ENCODE peak calls at places on chromosomes 1 and 21, in five cellular contexts. Y is adipocyte, H is fibroblast of pulmonary artery, R is cardiac fibroblast, K is cardiac muscle cell. I is an unnamed sample.
A peak's percentile ranks its signal among the peaks of the same experiment; 100 is the strongest.

GRCh38 chr21:45224189-45224938 is 63.3 kb downstream of the POFUT2 start:
- DNase-seq in Y (no peak), K (no peak), R (peak; percentile 18), H (no peak), I (no peak)

GRCh38 chr1:74748962-74749361 is 16.0 kb downstream of the TYW3 start:
- DNase-seq in K (no peak), R (no peak), H (no peak), Y (no peak), I (no peak)

GRCh38 chr1:11407301-11407994 is 71.5 kb upstream of the DISP3 start:
- DNase-seq in Y (no peak), K (no peak), R (no peak), H (no peak), I (no peak)

GRCh38 chr1:11216074-11216473 is 26.9 kb downstream of the ANGPTL7 start:
- DNase-seq in R (no peak), Y (no peak), H (no peak), K (no peak), I (no peak)

GRCh38 chr1:163877016-163877415 is 555.3 kb downstream of the NUF2 start:
- DNase-seq in H (no peak), K (no peak), Y (peak; percentile 78), R (no peak), I (peak; percentile 41)

GRCh38 chr1:116268211-116268610 is 104.8 kb upstream of the ATP1A1 start:
- DNase-seq in H (peak; percentile 16), K (peak; percentile 37), R (peak; percentile 10), Y (peak; percentile 27), I (peak; percentile 26)

GRCh38 chr1:175182347-175182746 is 10.2 kb downstream of the KIAA0040 start:
- DNase-seq in H (no peak), R (no peak), K (no peak), Y (no peak), I (no peak)

GRCh38 chr1:227901239-227901905 is 46.4 kb downstream of the WNT9A start:
- DNase-seq in H (no peak), K (no peak), R (no peak), Y (no peak), I (no peak)

GRCh38 chr1:206510371-206510770 is 3.0 kb downstream of the RASSF5 start:
- DNase-seq in H (no peak), K (no peak), R (no peak), Y (no peak), I (no peak)

GRCh38 chr1:162977944-162978568 is 91.1 kb upstream of the RGS4 start:
- DNase-seq in K (no peak), R (no peak), H (no peak), Y (peak; percentile 54), I (peak; percentile 61)

GRCh38 chr1:224626042-224626441 is 9.9 kb downstream of the CNIH3 start:
- DNase-seq in H (peak; percentile 79), R (peak; percentile 75), K (peak; percentile 84), Y (peak; percentile 35), I (peak; percentile 87)

GRCh38 chr21:42799516-42799915 is 79.8 kb downstream of the WDR4 start:
- DNase-seq in H (no peak), Y (no peak), K (no peak), R (no peak), I (no peak)

GRCh38 chr1:110384581-110385321 is 6.1 kb downstream of the SLC16A4 start:
- DNase-seq in Y (no peak), H (no peak), K (no peak), R (no peak), I (no peak)

GRCh38 chr1:178371999-178372398 is 124.8 kb downstream of the CLEC20A start:
- DNase-seq in Y (peak; percentile 50), H (no peak), R (no peak), K (no peak), I (no peak)

GRCh38 chr1:234170067-234170466 is 203.2 kb upstream of the COA6 start:
- DNase-seq in K (no peak), Y (no peak), R (no peak), H (no peak), I (no peak)

GRCh38 chr1:47178020-47178419 is 11.8 kb downstream of the PDZK1IP1 start:
- DNase-seq in H (no peak), K (no peak), Y (no peak), R (no peak), I (no peak)

GRCh38 chr1:76257823-76258222 is 183.3 kb downstream of the ST6GALNAC3 start:
- DNase-seq in H (no peak), R (no peak), Y (no peak), K (no peak), I (no peak)

GRCh38 chr1:201752333-201752732 is 76.6 kb upstream of the IPO9 start:
- DNase-seq in R (no peak), H (no peak), K (no peak), Y (no peak), I (no peak)

GRCh38 chr1:17017435-17017834 is 5.7 kb upstream of the ATP13A2 start:
- DNase-seq in H (no peak), Y (no peak), K (no peak), R (no peak), I (no peak)

GRCh38 chr1:94063379-94063778 is 57.6 kb downstream of the ABCA4 start:
- DNase-seq in H (peak; percentile 84), Y (peak; percentile 54), R (peak; percentile 72), K (peak; percentile 88), I (peak; percentile 93)

GRCh38 chr21:17460094-17460493 is 52.7 kb upstream of the CXADR start:
- DNase-seq in Y (no peak), H (no peak), K (no peak), R (no peak), I (no peak)

GRCh38 chr1:42177551-42177981 is 13.0 kb upstream of the GUCA2A start:
- DNase-seq in Y (peak; percentile 57), K (peak; percentile 90), H (peak; percentile 84), R (peak; percentile 72), I (peak; percentile 79)

GRCh38 chr1:18775341-18775740 is 84.1 kb downstream of the TAS1R2 start:
- DNase-seq in Y (no peak), R (no peak), K (no peak), H (no peak), I (no peak)

GRCh38 chr21:15000076-15000475 is 64.7 kb downstream of the NRIP1 start:
- DNase-seq in H (peak; percentile 34), K (peak; percentile 60), Y (peak; percentile 62), R (peak; percentile 70), I (no peak)

GRCh38 chr1:17829579-17829978 is 74.4 kb downstream of the ACTL8 start:
- DNase-seq in K (no peak), R (no peak), Y (no peak), H (no peak), I (no peak)

GRCh38 chr1:58885998-58886397 is 102.2 kb upstream of the JUN start:
- DNase-seq in Y (no peak), H (no peak), R (peak; percentile 34), K (peak; percentile 42), I (no peak)

GRCh38 chr1:89545264-89546038 is 20.8 kb downstream of the LRRC8B start:
- DNase-seq in K (peak; percentile 72), H (peak; percentile 82), Y (peak; percentile 43), R (peak; percentile 60), I (no peak)

GRCh38 chr21:41783476-41784150 is 16.8 kb upstream of the RIPK4 start:
- DNase-seq in K (no peak), H (no peak), R (no peak), Y (peak; percentile 35), I (peak; percentile 70)

GRCh38 chr1:240091201-240091600 is 482 bp upstream of the FMN2 start:
- DNase-seq in R (no peak), H (no peak), K (no peak), Y (no peak), I (no peak)
- H3K4me3 ChIP-seq in R (peak overlapping the region; percentile 43), H (no peak overlapping the region), K (peak overlapping the region; percentile 48), Y (peak overlapping the region; percentile 84), I (peak overlapping the region; percentile 61)

GRCh38 chr1:28056129-28056925 is 32.1 kb downstream of the EYA3 start:
- DNase-seq in K (no peak), R (no peak), H (no peak), Y (no peak), I (no peak)

GRCh38 chr1:28062806-28063205 is 25.6 kb downstream of the EYA3 start:
- DNase-seq in Y (no peak), R (peak; percentile 80), H (peak; percentile 69), K (peak; percentile 56), I (peak; percentile 30)

GRCh38 chr1:28064064-28064463 is 24.3 kb downstream of the EYA3 start:
- DNase-seq in K (peak; percentile 52), R (peak; percentile 79), H (peak; percentile 56), Y (peak; percentile 83), I (peak; percentile 71)

GRCh38 chr1:28058168-28058567 is 30.2 kb downstream of the EYA3 start:
- DNase-seq in H (no peak), Y (no peak), K (no peak), R (no peak), I (no peak)

DNA sequence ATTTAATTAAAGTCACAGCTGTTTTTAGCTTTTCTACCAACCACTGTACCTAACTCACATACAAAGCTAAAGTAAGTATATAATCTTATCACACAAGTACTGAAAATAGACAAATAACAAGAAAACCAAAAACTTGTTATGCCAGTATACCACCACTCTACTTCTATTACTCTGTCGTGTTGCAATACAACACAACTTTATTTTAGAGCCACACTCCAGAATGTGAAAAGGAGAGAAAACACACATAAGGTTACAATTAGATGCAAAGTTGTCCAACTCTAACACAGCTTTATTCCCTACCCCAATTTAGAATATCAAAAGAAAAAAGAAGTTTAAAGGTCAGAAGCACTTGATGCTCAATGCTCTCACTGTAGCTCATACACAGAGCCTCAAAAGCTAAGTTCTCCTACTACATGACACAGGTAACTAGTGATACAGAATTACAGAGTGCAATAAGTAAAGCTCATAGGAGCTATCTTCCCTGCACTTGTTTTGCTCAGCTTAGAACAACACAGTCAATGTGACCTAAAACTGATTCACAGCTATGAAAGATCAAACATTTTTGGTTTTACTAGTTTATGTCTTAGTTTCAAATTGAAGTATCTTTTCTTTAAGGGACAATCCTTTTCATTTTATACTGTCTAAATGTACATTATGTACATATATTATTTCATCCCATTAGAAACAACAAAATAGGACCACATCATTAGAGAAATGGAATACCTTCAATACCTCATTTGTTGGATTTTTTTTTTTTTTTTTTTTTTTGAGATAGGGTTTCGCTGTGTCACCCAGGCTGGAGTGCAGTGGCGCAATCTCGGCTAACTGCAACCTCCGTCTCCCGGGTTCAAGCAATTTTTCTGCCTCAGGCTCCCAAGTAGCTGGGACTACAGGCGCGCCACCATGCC is 29.2 kb downstream of the EYA3 start:
- DNase-seq in R (no peak), H (no peak), Y (peak; percentile 36), K (no peak), I (no peak)
- H3K4me3 ChIP-seq in R (no peak overlapping the region), H (no peak overlapping the region), Y (peak overlapping the region; percentile 23), K (no peak overlapping the region), I (peak overlapping the region; percentile 3)

DNA sequence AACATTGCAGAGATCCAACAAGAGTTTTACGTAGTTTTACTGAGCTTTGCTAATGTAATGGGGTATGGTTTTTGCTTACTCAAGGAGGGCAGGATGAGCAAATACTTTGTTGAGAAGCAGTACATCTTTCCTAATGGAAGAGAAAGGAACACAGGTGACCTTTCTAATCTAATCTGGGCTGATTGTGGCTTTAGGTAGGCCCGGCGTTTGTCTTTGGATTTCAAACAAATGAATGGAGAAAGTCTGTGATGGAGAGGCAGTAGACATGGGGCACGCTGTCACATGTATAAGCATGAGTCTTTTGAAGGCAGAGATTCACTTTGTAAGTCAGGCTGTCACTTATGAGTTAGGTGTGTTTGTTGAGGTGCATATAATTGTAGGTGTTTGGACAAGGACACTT is 1.7 kb downstream of the PLEKHM2 start:
- DNase-seq in K (no peak), R (no peak), Y (peak; percentile 17), H (peak; percentile 12), I (peak; percentile 39)
- H3K4me3 ChIP-seq in K (peak overlapping the region; percentile 78), R (peak overlapping the region; percentile 79), Y (peak overlapping the region; percentile 94), H (peak overlapping the region; percentile 85), I (peak overlapping the region; percentile 85)

GRCh38 chr1:27601321-27601770 is 2.6 kb downstream of the AHDC1 start:
- DNase-seq in R (no peak), K (no peak), Y (no peak), H (no peak), I (no peak)
- H3K4me3 ChIP-seq in R (peak overlapping the region; percentile 86), K (peak overlapping the region; percentile 96), Y (peak overlapping the region; percentile 85), H (peak overlapping the region; percentile 92), I (peak overlapping the region; percentile 99)